ENCODE peak calls at places on chromosomes 16 and 17, in eight cellular contexts. One of them, this sample, is unnamed.

GRCh38 chr16:27572711-27573110 is 22.8 kb downstream of the KATNIP start:
- DNase-seq in GF-D8: no peak
- DNase-seq in mucosa of gallbladder: no peak
- DNase-seq in HTR-8/SVneo: no peak
- DNase-seq in endothelial cell: no peak
- DNase-seq in activated CD4-positive, CD25-positive, alpha-beta regulatory T cell: no peak
- DNase-seq in stimulated activated CD4-positive, alpha-beta T cell treated with anti-CD3 and anti-CD28 coated beads, Interleukin-12 subunit alpha, Interleukin-12 subunit beta, amount 100 ng/mL, for 24 hours: no peak
- DNase-seq in hepatic stellate cell: no peak
- DNase-seq in this sample: no peak

GRCh38 chr17:78728495-78728894 is 53.6 kb downstream of the CYTH1 start:
- DNase-seq in GF-D8: no peak
- DNase-seq in hepatic stellate cell: no peak
- DNase-seq in activated CD4-positive, CD25-positive, alpha-beta regulatory T cell: no peak
- DNase-seq in mucosa of gallbladder: no peak
- DNase-seq in HTR-8/SVneo: no peak
- DNase-seq in endothelial cell: no peak
- DNase-seq in stimulated activated CD4-positive, alpha-beta T cell treated with anti-CD3 and anti-CD28 coated beads, Interleukin-12 subunit alpha, Interleukin-12 subunit beta, amount 100 ng/mL, for 24 hours: no peak
- DNase-seq in this sample: no peak

GRCh38 chr17:73646409-73647305 is 2.4 kb upstream of the SDK2 start:
- DNase-seq in endothelial cell: peak; percentile 33
- DNase-seq in hepatic stellate cell: no peak
- DNase-seq in HTR-8/SVneo: no peak
- DNase-seq in stimulated activated CD4-positive, alpha-beta T cell treated with anti-CD3 and anti-CD28 coated beads, Interleukin-12 subunit alpha, Interleukin-12 subunit beta, amount 100 ng/mL, for 24 hours: no peak
- DNase-seq in GF-D8: no peak
- DNase-seq in activated CD4-positive, CD25-positive, alpha-beta regulatory T cell: no peak
- DNase-seq in mucosa of gallbladder: no peak
- DNase-seq in this sample: no peak

GRCh38 chr17:28086519-28086918 is 44.0 kb downstream of the NLK start:
- DNase-seq in stimulated activated CD4-positive, alpha-beta T cell treated with anti-CD3 and anti-CD28 coated beads, Interleukin-12 subunit alpha, Interleukin-12 subunit beta, amount 100 ng/mL, for 24 hours: no peak
- DNase-seq in endothelial cell: no peak
- DNase-seq in HTR-8/SVneo: no peak
- DNase-seq in activated CD4-positive, CD25-positive, alpha-beta regulatory T cell: no peak
- DNase-seq in mucosa of gallbladder: no peak
- DNase-seq in GF-D8: no peak
- DNase-seq in hepatic stellate cell: no peak
- DNase-seq in this sample: no peak

GRCh38 chr16:12252616-12253015 is 276.1 kb downstream of the SNX29 start:
- DNase-seq in HTR-8/SVneo: no peak
- DNase-seq in stimulated activated CD4-positive, alpha-beta T cell treated with anti-CD3 and anti-CD28 coated beads, Interleukin-12 subunit alpha, Interleukin-12 subunit beta, amount 100 ng/mL, for 24 hours: no peak
- DNase-seq in GF-D8: no peak
- DNase-seq in mucosa of gallbladder: no peak
- DNase-seq in endothelial cell: no peak
- DNase-seq in activated CD4-positive, CD25-positive, alpha-beta regulatory T cell: no peak
- DNase-seq in hepatic stellate cell: no peak
- DNase-seq in this sample: no peak

GRCh38 chr16:67162439-67163163 is 1.9 kb upstream of the HSF4 start:
- DNase-seq in GF-D8: no peak
- DNase-seq in activated CD4-positive, CD25-positive, alpha-beta regulatory T cell: no peak
- DNase-seq in mucosa of gallbladder: no peak
- DNase-seq in hepatic stellate cell: no peak
- DNase-seq in HTR-8/SVneo: no peak
- DNase-seq in endothelial cell: no peak
- DNase-seq in stimulated activated CD4-positive, alpha-beta T cell treated with anti-CD3 and anti-CD28 coated beads, Interleukin-12 subunit alpha, Interleukin-12 subunit beta, amount 100 ng/mL, for 24 hours: no peak
- DNase-seq in this sample: no peak

GRCh38 chr17:72165202-72165972 is 44.6 kb downstream of the SOX9 start:
- DNase-seq in stimulated activated CD4-positive, alpha-beta T cell treated with anti-CD3 and anti-CD28 coated beads, Interleukin-12 subunit alpha, Interleukin-12 subunit beta, amount 100 ng/mL, for 24 hours: no peak
- DNase-seq in activated CD4-positive, CD25-positive, alpha-beta regulatory T cell: no peak
- DNase-seq in HTR-8/SVneo: no peak
- DNase-seq in mucosa of gallbladder: no peak
- DNase-seq in endothelial cell: no peak
- DNase-seq in GF-D8: no peak
- DNase-seq in hepatic stellate cell: no peak
- DNase-seq in this sample: no peak

GRCh38 chr17:79573196-79573929 is 37.5 kb downstream of the RBFOX3 start:
- DNase-seq in HTR-8/SVneo: no peak
- DNase-seq in activated CD4-positive, CD25-positive, alpha-beta regulatory T cell: no peak
- DNase-seq in endothelial cell: no peak
- DNase-seq in GF-D8: no peak
- DNase-seq in stimulated activated CD4-positive, alpha-beta T cell treated with anti-CD3 and anti-CD28 coated beads, Interleukin-12 subunit alpha, Interleukin-12 subunit beta, amount 100 ng/mL, for 24 hours: no peak
- DNase-seq in mucosa of gallbladder: no peak
- DNase-seq in hepatic stellate cell: no peak
- DNase-seq in this sample: no peak

GRCh38 chr17:66809408-66809807 is 25.5 kb upstream of the CACNG5 start:
- DNase-seq in GF-D8: no peak
- DNase-seq in stimulated activated CD4-positive, alpha-beta T cell treated with anti-CD3 and anti-CD28 coated beads, Interleukin-12 subunit alpha, Interleukin-12 subunit beta, amount 100 ng/mL, for 24 hours: no peak
- DNase-seq in endothelial cell: no peak
- DNase-seq in mucosa of gallbladder: no peak
- DNase-seq in HTR-8/SVneo: no peak
- DNase-seq in hepatic stellate cell: no peak
- DNase-seq in activated CD4-positive, CD25-positive, alpha-beta regulatory T cell: no peak
- DNase-seq in this sample: no peak

GRCh38 chr17:60230358-60230757 is 80.6 kb downstream of the CA4 start:
- DNase-seq in HTR-8/SVneo: no peak
- DNase-seq in mucosa of gallbladder: no peak
- DNase-seq in GF-D8: no peak
- DNase-seq in stimulated activated CD4-positive, alpha-beta T cell treated with anti-CD3 and anti-CD28 coated beads, Interleukin-12 subunit alpha, Interleukin-12 subunit beta, amount 100 ng/mL, for 24 hours: no peak
- DNase-seq in activated CD4-positive, CD25-positive, alpha-beta regulatory T cell: no peak
- DNase-seq in hepatic stellate cell: no peak
- DNase-seq in endothelial cell: no peak
- DNase-seq in this sample: peak; percentile 35